ENCODE peak calls at places on chromosomes 13 and 19, in seven cellular contexts. R, P, F, A, J, W and H are unnamed samples.
A peak's percentile ranks its signal among the peaks of the same experiment; 100 is the strongest.

GRCh38 chr19:47353307-47353712 is 4.2 kb downstream of the DHX34 start:
- DNase-seq in R (no peak), A (peak; percentile 49), P (no peak), W (no peak), F (no peak), J (no peak), H (no peak)

GRCh38 chr13:86882835-86883234 is 788.3 kb upstream of the SLITRK5 start:
- DNase-seq in R (no peak), P (no peak), W (no peak), A (no peak), J (no peak), F (no peak), H (no peak)

GRCh38 chr19:51970718-51971117 is 15.9 kb downstream of the ZNF350 start:
- DNase-seq in J (no peak), R (no peak), P (no peak), F (no peak), A (no peak), W (no peak), H (no peak)

GRCh38 chr19:8041553-8041952 is 11.0 kb upstream of the CCL25 start:
- DNase-seq in A (no peak), W (no peak), F (no peak), R (no peak), J (no peak), P (no peak), H (no peak)

GRCh38 chr13:45340422-45341033 is 455 bp downstream of the TPT1 start:
- DNase-seq in F (peak; percentile 94), R (peak; percentile 62), A (peak; percentile 92), J (peak; percentile 94), W (peak; percentile 88), P (peak; percentile 94), H (peak; percentile 96)

GRCh38 chr19:17948967-17949930 is 16.4 kb downstream of the CCDC124 start:
- DNase-seq in F (peak; percentile 43), P (no peak), R (no peak), J (no peak), A (no peak), W (no peak), H (no peak)

GRCh38 chr13:43107780-43108179 is 84.4 kb downstream of the DNAJC15 start:
- DNase-seq in R (no peak), J (no peak), P (no peak), A (no peak), W (no peak), F (no peak), H (no peak)

GRCh38 chr19:29622191-29623070 is 16.3 kb downstream of the POP4 start:
- DNase-seq in A (no peak), J (no peak), F (peak; percentile 70), R (no peak), W (no peak), P (no peak), H (no peak)

GRCh38 chr13:59545007-59545406 is 618.7 kb downstream of the DIAPH3 start:
- DNase-seq in W (no peak), P (no peak), A (no peak), R (no peak), J (no peak), F (no peak), H (no peak)

GRCh38 chr19:48348039-48348438 is 15.7 kb downstream of the TMEM143 start:
- DNase-seq in R (no peak), W (no peak), P (no peak), J (no peak), A (no peak), F (no peak), H (no peak)

DNA sequence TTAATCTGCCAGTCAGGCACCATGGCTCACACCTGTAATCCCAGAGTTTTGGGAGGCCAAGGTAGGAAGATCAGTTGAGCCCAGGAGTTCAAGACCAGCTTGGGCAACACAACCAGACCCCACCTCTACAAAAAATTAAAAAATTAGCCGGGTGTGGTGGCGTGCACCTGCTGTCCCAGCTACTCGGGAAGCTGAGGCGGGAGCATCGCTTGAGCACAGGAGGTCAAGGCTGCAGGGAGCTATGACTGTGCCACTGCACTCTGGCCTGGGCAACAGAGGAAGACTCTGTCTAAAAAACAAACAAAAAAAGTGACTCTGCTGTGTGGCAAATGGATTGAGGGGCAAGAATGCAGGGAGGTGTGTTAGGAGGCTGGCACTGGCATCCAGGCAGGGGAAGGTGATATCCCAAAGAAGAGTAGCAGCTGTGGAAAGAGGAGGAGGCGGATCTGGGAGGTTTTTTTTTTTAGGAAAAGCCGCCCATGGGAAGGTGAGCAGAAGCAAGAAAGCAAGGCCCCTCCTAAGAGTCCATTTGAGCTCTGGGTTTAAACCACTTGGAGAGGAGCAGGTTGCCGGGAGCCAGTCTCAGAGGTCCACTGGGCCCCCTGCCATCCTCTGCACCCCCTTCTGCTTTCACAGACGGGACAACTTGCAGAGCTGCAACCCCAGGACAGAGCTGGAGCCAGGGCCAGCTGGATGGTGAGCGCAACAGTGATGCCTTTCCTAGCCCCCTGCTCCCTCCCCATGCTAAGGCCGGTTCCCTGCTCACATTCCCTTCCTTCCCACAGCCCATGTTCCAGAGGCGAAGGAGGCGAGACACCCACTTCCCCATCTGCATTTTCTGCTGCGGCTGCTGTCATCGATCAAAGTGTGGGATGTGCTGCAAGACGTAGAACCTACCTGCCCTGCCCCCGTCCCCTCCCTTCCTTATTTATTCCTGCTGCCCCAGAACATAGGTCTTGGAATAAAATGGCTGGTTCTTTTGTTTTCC is 2.1 kb downstream of the HAMP start:
- DNase-seq in R (no peak), A (no peak), P (no peak), J (no peak), W (no peak), F (no peak), H (no peak)
- H3K27me3 ChIP-seq in R (peaks cover 6% of the 10 kb centered on the region), A (peaks cover 60% of the 10 kb centered on the region), P (peaks cover 9% of the 10 kb centered on the region), J (peaks cover 3% of the 10 kb centered on the region), W (peaks cover 8% of the 10 kb centered on the region), F (no peaks in the 10 kb centered on the region), H (no peaks in the 10 kb centered on the region)

GRCh38 chr19:5040544-5041167 is 71.7 kb downstream of the KDM4B start:
- DNase-seq in W (no peak), A (no peak), P (no peak), J (no peak), R (no peak), F (no peak), H (no peak)
- H3K27ac ChIP-seq in W (no peak overlapping the region), A (no peak overlapping the region), P (no peak overlapping the region), J (no peak overlapping the region), R (no peak overlapping the region), F (no peak overlapping the region), H (no peak overlapping the region)

GRCh38 chr19:19206938-19207337 is 3.7 kb upstream of the NR2C2AP start:
- DNase-seq in J (no peak), P (no peak), F (no peak), W (no peak), R (no peak), A (no peak), H (no peak)

GRCh38 chr19:19212866-19213265 is 1.1 kb downstream of the NCAN start:
- DNase-seq in P (no peak), A (no peak), J (no peak), W (no peak), R (no peak), F (no peak), H (no peak)

GRCh38 chr19:19207637-19208582 is 3.8 kb upstream of the NCAN start:
- DNase-seq in R (no peak), J (no peak), A (no peak), W (no peak), F (no peak), P (no peak), H (no peak)

GRCh38 chr19:19211499-19212432 is at the start of gene NCAN:
- DNase-seq in J (no peak), A (no peak), W (no peak), F (peak; percentile 90), P (no peak), R (no peak), H (no peak)

DNA sequence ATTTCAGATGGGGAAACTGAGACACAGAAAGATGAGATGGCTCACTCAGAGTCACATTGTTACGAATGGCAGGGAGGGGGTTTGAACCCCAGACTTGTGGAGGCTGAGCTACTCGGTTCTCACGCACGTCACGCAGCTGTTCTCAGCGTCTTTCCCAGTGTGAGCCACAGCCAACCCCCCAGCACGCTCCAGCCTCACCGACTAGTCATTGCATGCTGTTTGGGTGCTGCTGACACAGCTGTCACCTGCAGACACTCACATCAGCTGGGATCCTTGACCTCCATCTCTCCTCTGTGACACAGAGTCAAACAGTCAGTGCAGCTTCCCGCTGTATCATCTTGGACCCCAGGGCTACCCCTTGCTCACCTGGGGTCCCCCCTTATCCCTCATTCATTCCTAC is 2.4 kb upstream of the NCAN start:
- DNase-seq in W (no peak), P (no peak), F (no peak), A (no peak), J (no peak), R (no peak), H (no peak)
- H3K27me3 ChIP-seq in W (peaks cover 77% of the 10 kb centered on the region), P (peaks cover 38% of the 10 kb centered on the region), F (peaks cover 99% of the 10 kb centered on the region), A (peaks cover 78% of the 10 kb centered on the region), J (peaks cover 36% of the 10 kb centered on the region), R (peaks cover 33% of the 10 kb centered on the region), H (no peaks in the 10 kb centered on the region)

GRCh38 chr19:5060591-5061339 is 91.9 kb downstream of the KDM4B start:
- DNase-seq in A (no peak), W (no peak), R (no peak), J (no peak), P (no peak), F (peak; percentile 55), H (no peak)

GRCh38 chr19:5057860-5058259 is 88.9 kb downstream of the KDM4B start:
- DNase-seq in W (no peak), A (no peak), R (no peak), J (no peak), F (peak; percentile 33), P (no peak), H (no peak)

GRCh38 chr19:5059191-5059579 is 90.3 kb downstream of the KDM4B start:
- DNase-seq in J (no peak), F (peak; percentile 54), A (no peak), P (no peak), R (no peak), W (no peak), H (no peak)

GRCh38 chr19:5058456-5059190 is 89.7 kb downstream of the KDM4B start:
- DNase-seq in J (no peak), W (no peak), P (no peak), R (no peak), A (no peak), F (no peak), H (no peak)

DNA sequence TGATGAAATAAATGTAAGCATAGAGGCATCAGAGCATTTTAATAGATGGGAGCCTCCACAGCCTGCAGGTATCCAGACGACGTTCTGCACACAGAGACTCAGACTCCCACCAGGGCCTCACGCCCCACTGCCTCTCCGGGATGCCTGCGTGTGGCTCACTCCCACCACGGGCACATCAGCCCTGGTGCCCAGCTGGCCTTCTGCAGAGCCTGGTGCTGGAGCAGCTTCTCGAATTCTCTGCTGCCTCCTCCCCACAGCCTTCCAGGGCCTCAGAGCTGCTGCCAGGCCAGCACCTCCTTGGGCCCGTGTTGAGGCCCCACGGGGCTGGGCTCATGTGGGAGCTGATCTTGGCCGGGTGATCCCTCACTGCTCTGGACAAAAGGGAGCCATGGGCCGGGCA is 90.9 kb downstream of the KDM4B start:
- DNase-seq in A (no peak), P (no peak), R (no peak), W (no peak), J (no peak), F (no peak), H (no peak)
- H3K27ac ChIP-seq in A (no peak overlapping the region), P (no peak overlapping the region), R (no peak overlapping the region), W (no peak overlapping the region), J (no peak overlapping the region), F (peak overlapping the region; percentile 70), H (no peak overlapping the region)